ENCODE peak calls at places on chromosomes 12 and 14, in four cellular contexts. One of them, this sample, is unnamed.

GRCh38 chr12:22169281-22169824 is 123.3 kb downstream of the CMAS start:
- DNase-seq in tibial artery: no peak
- DNase-seq in upper lobe of right lung: no peak
- DNase-seq in GM23338: no peak
- DNase-seq in this sample: no peak

GRCh38 chr14:49550284-49551184 is 35.6 kb downstream of the RPS29 start:
- DNase-seq in tibial artery: no peak
- DNase-seq in GM23338: peak
- DNase-seq in upper lobe of right lung: no peak
- DNase-seq in this sample: no peak

GRCh38 chr12:4422985-4423384 is 22.6 kb downstream of the FGF6 start:
- DNase-seq in tibial artery: no peak
- DNase-seq in GM23338: no peak
- DNase-seq in upper lobe of right lung: no peak
- DNase-seq in this sample: no peak

GRCh38 chr14:32011225-32011624 is 65.9 kb upstream of the ARHGAP5 start:
- DNase-seq in tibial artery: no peak
- DNase-seq in GM23338: no peak
- DNase-seq in upper lobe of right lung: no peak
- DNase-seq in this sample: no peak

GRCh38 chr12:111209779-111210178 is 159.1 kb downstream of the PHETA1 start:
- DNase-seq in GM23338: no peak
- DNase-seq in upper lobe of right lung: no peak
- DNase-seq in tibial artery: no peak
- DNase-seq in this sample: no peak

GRCh38 chr12:85835810-85836715 is at the start of gene RASSF9:
- DNase-seq in GM23338: peak
- DNase-seq in tibial artery: peak
- DNase-seq in upper lobe of right lung: peak
- DNase-seq in this sample: no peak

GRCh38 chr14:94936901-94937321 is 167.0 kb upstream of the GSC start:
- DNase-seq in upper lobe of right lung: no peak
- DNase-seq in GM23338: no peak
- DNase-seq in tibial artery: no peak
- DNase-seq in this sample: no peak

GRCh38 chr14:58072288-58073071 is 79.5 kb downstream of the ARMH4 start:
- DNase-seq in GM23338: peak
- DNase-seq in upper lobe of right lung: no peak
- DNase-seq in tibial artery: peak
- DNase-seq in this sample: no peak

GRCh38 chr12:29148958-29149690 is at the start of gene FAR2:
- DNase-seq in upper lobe of right lung: peak
- DNase-seq in tibial artery: no peak
- DNase-seq in GM23338: peak
- DNase-seq in this sample: no peak

GRCh38 chr14:54487771-54488170 is 1.0 kb downstream of the GMFB start:
- DNase-seq in tibial artery: no peak
- DNase-seq in GM23338: peak
- DNase-seq in upper lobe of right lung: no peak
- DNase-seq in this sample: no peak

GRCh38 chr14:54486685-54487084 is 2.1 kb downstream of the GMFB start:
- DNase-seq in upper lobe of right lung: no peak
- DNase-seq in tibial artery: no peak
- DNase-seq in GM23338: no peak
- DNase-seq in this sample: no peak

GRCh38 chr14:54489318-54489683 is 521 bp upstream of the GMFB start:
- DNase-seq in GM23338: no peak
- DNase-seq in upper lobe of right lung: no peak
- DNase-seq in tibial artery: no peak
- DNase-seq in this sample: no peak

GRCh38 chr14:54488646-54489317 is at the start of gene GMFB:
- DNase-seq in tibial artery: peak
- DNase-seq in GM23338: peak
- DNase-seq in upper lobe of right lung: peak
- DNase-seq in this sample: peak

DNA sequence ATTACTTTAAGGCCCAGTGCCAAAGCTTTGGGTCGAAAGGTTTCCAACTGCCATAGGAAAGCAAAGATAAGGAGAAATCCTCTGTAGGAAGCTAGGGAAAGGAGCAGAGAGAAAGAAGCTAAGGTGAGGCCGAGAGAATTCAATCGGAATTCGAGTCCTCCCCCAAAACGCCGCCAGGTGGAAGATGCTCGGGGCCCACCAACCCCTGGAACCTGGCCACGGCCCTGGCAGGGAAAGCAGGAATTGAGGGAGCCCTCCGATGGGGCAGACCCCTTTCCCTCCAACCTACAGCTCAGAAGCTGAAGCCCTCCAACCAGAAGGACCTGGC is 498 bp downstream of the GMFB start:
- DNase-seq in GM23338: peak
- DNase-seq in tibial artery: no peak
- DNase-seq in upper lobe of right lung: no peak
- DNase-seq in this sample: no peak
- TF ChIP-seq CTCF in GM23338: no peak
- TF ChIP-seq CTCF in tibial artery: peak
- TF ChIP-seq CTCF in upper lobe of right lung: no peak
- TF ChIP-seq CTCF in this sample: no peak

DNA sequence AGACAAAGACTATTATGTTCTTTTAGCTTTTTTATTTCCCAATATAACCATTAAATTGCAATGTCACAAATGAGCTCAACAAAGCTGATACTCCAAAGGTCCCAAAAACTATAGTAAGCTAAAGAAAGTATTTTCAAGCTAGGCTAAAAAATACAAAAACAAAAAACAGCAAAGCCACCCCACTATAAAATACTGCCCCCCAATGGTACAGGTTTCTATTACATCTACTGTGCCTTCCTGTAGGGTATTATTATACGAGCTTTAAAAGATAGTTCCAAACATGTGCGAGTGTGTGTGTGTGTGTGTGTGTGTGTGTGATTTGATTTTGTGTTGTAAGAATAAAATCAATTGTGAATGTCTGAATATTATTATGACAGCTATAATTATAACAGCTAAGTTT is 1.1 kb downstream of the IFNG start:
- DNase-seq in upper lobe of right lung: no peak
- DNase-seq in tibial artery: no peak
- DNase-seq in GM23338: peak
- DNase-seq in this sample: no peak
- TF ChIP-seq CTCF in upper lobe of right lung: peak
- TF ChIP-seq CTCF in tibial artery: no peak
- TF ChIP-seq CTCF in GM23338: peak
- TF ChIP-seq CTCF in this sample: peak

GRCh38 chr14:104688755-104689619 is at the start of gene INF2:
- DNase-seq in tibial artery: no peak
- DNase-seq in GM23338: peak
- DNase-seq in upper lobe of right lung: peak
- DNase-seq in this sample: no peak
- TF ChIP-seq CTCF in tibial artery: no peak
- TF ChIP-seq CTCF in GM23338: peak
- TF ChIP-seq CTCF in upper lobe of right lung: no peak
- TF ChIP-seq CTCF in this sample: peak

GRCh38 chr12:70698345-70698744 is 61.1 kb upstream of the PTPRB start:
- DNase-seq in tibial artery: no peak
- DNase-seq in upper lobe of right lung: no peak
- DNase-seq in GM23338: no peak
- DNase-seq in this sample: no peak

GRCh38 chr12:70691018-70691672 is 53.9 kb upstream of the PTPRB start:
- DNase-seq in GM23338: no peak
- DNase-seq in tibial artery: no peak
- DNase-seq in upper lobe of right lung: no peak
- DNase-seq in this sample: no peak

GRCh38 chr12:70686907-70687306 is 49.7 kb upstream of the PTPRB start:
- DNase-seq in GM23338: no peak
- DNase-seq in upper lobe of right lung: no peak
- DNase-seq in tibial artery: no peak
- DNase-seq in this sample: no peak

GRCh38 chr12:70695361-70696023 is 58.3 kb upstream of the PTPRB start:
- DNase-seq in GM23338: no peak
- DNase-seq in tibial artery: no peak
- DNase-seq in upper lobe of right lung: no peak
- DNase-seq in this sample: no peak

DNA sequence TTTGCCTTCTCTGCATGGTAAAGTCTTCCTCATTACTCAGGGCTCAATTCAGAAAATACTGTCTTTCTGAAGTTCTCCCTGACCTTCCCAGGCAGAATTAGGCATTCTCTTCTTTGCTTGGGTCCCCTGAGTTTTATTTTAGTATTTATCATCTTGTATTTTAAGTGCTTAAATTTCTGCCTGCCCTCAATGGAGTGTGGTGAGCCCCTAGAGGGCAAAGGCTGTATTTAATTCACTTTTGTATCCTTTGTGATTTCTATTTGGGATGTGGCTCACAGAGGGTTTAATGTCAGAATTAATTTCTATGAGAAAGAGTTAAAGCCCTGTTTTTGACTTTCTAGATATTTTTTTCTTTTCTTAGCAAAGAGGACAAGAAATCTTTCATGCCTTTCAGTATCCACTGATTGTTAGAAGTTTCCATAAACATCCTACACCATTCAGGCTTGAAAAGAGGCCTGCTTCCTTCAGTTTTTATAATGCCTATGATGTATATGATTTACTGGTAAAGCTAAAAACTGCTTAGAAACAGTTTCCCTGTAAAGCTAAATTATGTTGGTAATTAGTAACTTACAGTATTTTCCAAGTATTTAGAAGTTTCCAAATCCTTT is 55.6 kb upstream of the PTPRB start:
- DNase-seq in tibial artery: no peak
- DNase-seq in GM23338: peak
- DNase-seq in upper lobe of right lung: no peak
- DNase-seq in this sample: no peak
- TF ChIP-seq CTCF in tibial artery: peak
- TF ChIP-seq CTCF in GM23338: peak
- TF ChIP-seq CTCF in upper lobe of right lung: peak
- TF ChIP-seq CTCF in this sample: peak

GRCh38 chr12:106358410-106359241 is 1.1 kb downstream of the POLR3B start:
- DNase-seq in tibial artery: peak
- DNase-seq in upper lobe of right lung: peak
- DNase-seq in GM23338: no peak
- DNase-seq in this sample: no peak
- TF ChIP-seq CTCF in tibial artery: no peak
- TF ChIP-seq CTCF in upper lobe of right lung: no peak
- TF ChIP-seq CTCF in GM23338: no peak
- TF ChIP-seq CTCF in this sample: no peak